ENCODE peak calls at places on chromosomes 3 and 15, in ten cellular contexts. O is right lobe of liver, H is astrocyte of the spinal cord, J is fibroblast of villous mesenchyme, X is fibroblast of mammary gland, S is lower leg skin, F is left lung, B is suprapubic skin, M is left ventricle myocardium inferior, Q is body of pancreas. P is an unnamed sample.
A peak's percentile ranks its signal among the peaks of the same experiment; 100 is the strongest.

GRCh38 chr3:71565326-71565725 is 18.2 kb downstream of the FOXP1 start:
- DNase-seq in O (no peak), H (no peak), J (no peak), X (no peak), S (no peak), F (no peak), B (no peak), M (no peak), Q (no peak), P (no peak)

GRCh38 chr15:57382222-57382621 is 5.9 kb downstream of the CGNL1 start:
- DNase-seq in O (no peak), H (no peak), J (no peak), X (no peak), S (no peak), F (no peak), B (no peak), M (no peak), Q (peak; percentile 59), P (no peak)

GRCh38 chr3:132730891-132731580 is 8.8 kb upstream of the NPHP3 start:
- DNase-seq in O (no peak), H (peak; percentile 63), J (peak; percentile 55), X (peak; percentile 63), S (no peak), F (no peak), B (no peak), M (no peak), Q (no peak), P (peak; percentile 69)

GRCh38 chr15:75044258-75044878 is 21.0 kb downstream of the PPCDC start:
- DNase-seq in O (no peak), H (no peak), J (no peak), X (no peak), S (no peak), F (no peak), B (no peak), M (no peak), Q (no peak), P (no peak)

GRCh38 chr3:153291052-153291689 is 129.1 kb downstream of the RAP2B start:
- DNase-seq in O (no peak), H (no peak), J (no peak), X (peak; percentile 52), S (no peak), F (no peak), B (no peak), M (no peak), Q (no peak), P (peak; percentile 47)

GRCh38 chr15:78680416-78681068 is 39.5 kb upstream of the CHRNB4 start:
- DNase-seq in O (no peak), H (no peak), J (no peak), X (no peak), S (peak; percentile 74), F (no peak), B (no peak), M (no peak), Q (no peak), P (no peak)

GRCh38 chr3:64595253-64595694 is 92.5 kb downstream of the ADAMTS9 start:
- DNase-seq in O (no peak), H (peak; percentile 97), J (peak; percentile 66), X (peak; percentile 98), S (no peak), F (peak; percentile 38), B (no peak), M (peak; percentile 48), Q (no peak), P (peak; percentile 96)

GRCh38 chr3:152879130-152879789 is 44.3 kb downstream of the P2RY1 start:
- DNase-seq in O (no peak), H (no peak), J (no peak), X (no peak), S (no peak), F (no peak), B (no peak), M (no peak), Q (no peak), P (no peak)

GRCh38 chr15:70351941-70352774 is 254.4 kb upstream of the TLE3 start:
- DNase-seq in O (no peak), H (no peak), J (no peak), X (no peak), S (peak; percentile 65), F (no peak), B (peak; percentile 40), M (no peak), Q (no peak), P (no peak)

GRCh38 chr3:144821583-144821982 is 850.0 kb downstream of the DIPK2A start:
- DNase-seq in O (no peak), H (peak; percentile 42), J (peak; percentile 43), X (peak; percentile 85), S (no peak), F (no peak), B (no peak), M (no peak), Q (no peak), P (no peak)

GRCh38 chr3:57194641-57195040 is 5.1 kb downstream of the HESX1 start:
- DNase-seq in O (no peak), H (no peak), J (no peak), X (no peak), S (no peak), F (no peak), B (no peak), M (no peak), Q (no peak), P (no peak)
- TF ChIP-seq CTCF in O (no peak), H (no peak), J (no peak), X (no peak), S (no peak), F (no peak), B (no peak), M (no peak), Q (no peak), P (no peak)

GRCh38 chr3:116806351-116806750 is 96.8 kb downstream of the TUSC7 start:
- DNase-seq in O (no peak), H (no peak), J (no peak), X (no peak), S (no peak), F (no peak), B (no peak), M (no peak), Q (no peak), P (no peak)

GRCh38 chr3:116809218-116809617 is 99.6 kb downstream of the TUSC7 start:
- DNase-seq in O (no peak), H (no peak), J (no peak), X (no peak), S (no peak), F (no peak), B (no peak), M (no peak), Q (no peak), P (no peak)
- H3K4me3 ChIP-seq in O (no peak overlapping the region), H (no peak overlapping the region), J (no peak overlapping the region), X (no peak overlapping the region), S (no peak overlapping the region), F (no peak overlapping the region), B (no peak overlapping the region), M (no peak overlapping the region), Q (no peak overlapping the region), P (no peak overlapping the region)

GRCh38 chr15:39888809-39889208 is 31.3 kb downstream of the GPR176 start:
- DNase-seq in O (no peak), H (no peak), J (peak; percentile 28), X (no peak), S (no peak), F (no peak), B (no peak), M (no peak), Q (no peak), P (no peak)

GRCh38 chr15:39887211-39887610 is 32.9 kb downstream of the GPR176 start:
- DNase-seq in O (no peak), H (no peak), J (no peak), X (no peak), S (no peak), F (no peak), B (no peak), M (no peak), Q (no peak), P (no peak)

GRCh38 chr15:39886418-39886817 is 33.6 kb downstream of the GPR176 start:
- DNase-seq in O (no peak), H (no peak), J (no peak), X (no peak), S (no peak), F (no peak), B (no peak), M (no peak), Q (no peak), P (no peak)

GRCh38 chr15:39888243-39888642 is 31.8 kb downstream of the GPR176 start:
- DNase-seq in O (no peak), H (no peak), J (no peak), X (no peak), S (no peak), F (no peak), B (no peak), M (no peak), Q (no peak), P (no peak)

DNA sequence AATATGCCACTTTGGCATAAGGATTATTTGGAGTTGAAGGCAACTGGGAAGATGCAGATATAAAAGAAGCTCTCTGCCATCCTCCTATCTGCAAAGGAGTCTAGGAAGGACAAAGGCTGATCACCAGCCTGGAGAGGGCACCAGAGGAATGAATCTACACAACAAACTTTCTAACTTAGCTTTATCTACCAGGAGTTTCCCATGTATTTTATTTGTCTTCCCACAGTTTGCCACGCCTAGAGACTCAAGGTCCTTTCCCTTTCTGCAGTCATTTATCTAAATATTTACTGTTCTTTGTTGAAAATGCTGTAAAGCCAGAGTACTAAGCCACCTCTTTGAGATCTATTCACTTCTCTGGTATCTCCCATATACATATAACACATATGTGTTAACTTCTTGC is 32.2 kb downstream of the GPR176 start:
- DNase-seq in O (peak; percentile 21), H (peak; percentile 69), J (peak; percentile 73), X (peak; percentile 69), S (no peak), F (no peak), B (no peak), M (no peak), Q (peak; percentile 27), P (peak; percentile 74)
- TF ChIP-seq CTCF in O (peak; percentile 41), H (peak; percentile 60), J (peak; percentile 50), X (peak; percentile 47), S (no peak), F (no peak), B (no peak), M (peak; percentile 48), Q (peak; percentile 43), P (peak; percentile 39)

DNA sequence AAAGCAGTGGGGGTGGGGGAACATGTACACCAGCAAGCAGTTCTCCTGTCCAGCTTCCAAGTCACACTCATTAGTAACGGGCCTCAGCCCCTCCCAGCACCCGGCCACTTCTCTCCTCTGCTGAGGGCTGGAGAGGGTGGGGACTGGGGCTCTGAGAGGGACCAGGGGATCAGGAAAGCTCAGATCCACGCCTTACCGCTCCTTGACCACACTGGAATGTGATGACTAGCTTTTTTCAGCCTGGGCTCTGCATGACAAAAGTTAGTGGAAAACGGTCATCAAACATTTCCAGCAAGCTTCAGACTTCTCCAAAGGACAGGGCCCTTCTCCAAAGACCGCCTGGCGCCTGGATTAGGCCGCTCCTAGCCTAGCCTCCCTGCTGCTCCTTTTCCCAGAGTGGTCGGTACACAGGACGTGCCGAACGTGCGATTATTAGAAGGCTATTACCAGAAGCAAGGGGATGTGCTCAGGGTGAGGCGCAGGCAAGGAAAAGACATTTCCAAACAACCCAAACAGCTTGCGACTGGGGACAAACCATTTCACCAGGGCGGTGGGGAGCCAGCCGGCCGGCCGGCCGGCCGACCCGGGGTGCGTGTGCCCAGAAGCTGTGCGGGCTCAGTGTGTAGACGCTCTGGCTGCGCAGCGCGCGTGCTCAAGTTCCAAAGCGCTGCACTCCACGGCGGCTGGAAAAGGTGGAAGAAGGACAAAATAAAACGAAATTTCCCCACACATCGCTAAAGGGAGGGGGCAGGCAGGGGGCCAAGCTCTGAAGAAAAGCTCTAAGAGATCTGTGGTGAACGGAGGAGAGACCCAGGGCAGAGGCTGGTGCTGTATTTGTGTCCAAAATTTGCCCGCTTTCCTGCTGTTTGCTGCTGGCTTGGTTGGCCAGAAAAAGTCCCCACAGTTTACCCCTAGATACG is 51.0 kb upstream of the SSR3 start:
- DNase-seq in O (peak; percentile 51), H (peak; percentile 88), J (peak; percentile 63), X (peak; percentile 78), S (peak; percentile 85), F (peak; percentile 88), B (no peak), M (peak; percentile 44), Q (peak; percentile 36), P (peak; percentile 82)
- H3K4me3 ChIP-seq in O (peak overlapping the region; percentile 30), H (peak overlapping the region; percentile 32), J (peak overlapping the region; percentile 55), X (peak overlapping the region; percentile 42), S (no peak overlapping the region), F (peak overlapping the region; percentile 36), B (peak overlapping the region; percentile 42), M (peak overlapping the region; percentile 65), Q (peak overlapping the region; percentile 7), P (peak overlapping the region; percentile 39)